ENCODE peak calls at places on chromosomes 13 and 19, in seven cellular contexts. V is choroid plexus epithelial cell, U is body of pancreas, H is thoracic aorta, R is AG04450, E is sigmoid colon, L is endothelial cell. K is an unnamed sample.

GRCh38 chr19:45251452-45252354 is 632 bp downstream of the MARK4 start:
- DNase-seq in V (no peak), U (no peak), H (no peak), R (no peak), E (no peak), L (peak), K (no peak)

GRCh38 chr13:61778531-61778930 is 362.9 kb upstream of the PCDH20 start:
- DNase-seq in V (no peak), U (no peak), H (no peak), R (no peak), E (no peak), L (no peak), K (no peak)

GRCh38 chr13:51435002-51435578 is 17.7 kb downstream of the INTS6 start:
- DNase-seq in V (peak), U (no peak), H (no peak), R (no peak), E (no peak), L (no peak), K (no peak)

GRCh38 chr19:40223135-40223822 is 3.2 kb downstream of the CCNP start:
- DNase-seq in V (no peak), U (no peak), H (no peak), R (no peak), E (no peak), L (no peak), K (no peak)

GRCh38 chr13:28532226-28533048 is 37.5 kb upstream of the FLT1 start:
- DNase-seq in V (peak), U (no peak), H (no peak), R (no peak), E (no peak), L (peak), K (no peak)

GRCh38 chr13:23956106-23956505 is 58.8 kb upstream of the C1QTNF9B start:
- DNase-seq in V (peak), U (no peak), H (no peak), R (no peak), E (no peak), L (no peak), K (peak)

GRCh38 chr19:20313894-20314293 is 146.9 kb downstream of the ZNF486 start:
- DNase-seq in V (no peak), U (no peak), H (no peak), R (no peak), E (no peak), L (no peak), K (no peak)

GRCh38 chr19:45670670-45671453 is 2.8 kb downstream of the GIPR start:
- DNase-seq in V (peak), U (peak), H (no peak), R (peak), E (no peak), L (peak), K (peak)

GRCh38 chr13:23268441-23268840 is 87.7 kb downstream of the SGCG start:
- DNase-seq in V (no peak), U (no peak), H (no peak), R (no peak), E (no peak), L (no peak), K (no peak)

GRCh38 chr13:97417698-97418097 is 16.3 kb upstream of the RAP2A start:
- DNase-seq in V (no peak), U (no peak), H (no peak), R (no peak), E (no peak), L (no peak), K (no peak)

GRCh38 chr19:54325194-54325621 is 12.2 kb upstream of the LILRA5 start:
- DNase-seq in V (peak), U (peak), H (no peak), R (no peak), E (no peak), L (peak), K (no peak)

GRCh38 chr19:56333506-56333905 is 18.9 kb upstream of the ZSCAN5A start:
- DNase-seq in V (peak), U (peak), H (no peak), R (peak), E (no peak), L (peak), K (peak)

GRCh38 chr13:40261947-40262346 is 404.5 kb downstream of the FOXO1 start:
- DNase-seq in V (no peak), U (no peak), H (no peak), R (no peak), E (no peak), L (no peak), K (no peak)

GRCh38 chr19:8017808-8018207 is 12.4 kb upstream of the ELAVL1 start:
- DNase-seq in V (no peak), U (no peak), H (no peak), R (no peak), E (no peak), L (no peak), K (no peak)

GRCh38 chr13:76759877-76760276 is 126.3 kb downstream of the KCTD12 start:
- DNase-seq in V (peak), U (no peak), H (no peak), R (no peak), E (no peak), L (no peak), K (no peak)

GRCh38 chr19:47421844-47422395 is 2.6 kb upstream of the MEIS3 start:
- DNase-seq in V (no peak), U (no peak), H (no peak), R (no peak), E (no peak), L (no peak), K (no peak)

GRCh38 chr13:114282143-114282685 is 813 bp downstream of the UPF3A start:
- DNase-seq in V (no peak), U (peak), H (no peak), R (no peak), E (peak), L (peak), K (no peak)

GRCh38 chr13:63567031-63567430 is 2151.4 kb upstream of the PCDH20 start:
- DNase-seq in V (no peak), U (no peak), H (no peak), R (no peak), E (no peak), L (no peak), K (no peak)

GRCh38 chr19:5579286-5579685 is 11.5 kb upstream of the TINCR start:
- DNase-seq in V (no peak), U (no peak), H (no peak), R (no peak), E (no peak), L (no peak), K (no peak)

GRCh38 chr13:67223742-67224141 is 6.4 kb downstream of the PCDH9 start:
- DNase-seq in V (no peak), U (no peak), H (no peak), R (no peak), E (no peak), L (no peak), K (no peak)

GRCh38 chr13:97976551-97977375 is 23.3 kb downstream of the IPO5 start:
- DNase-seq in V (no peak), U (no peak), H (peak), R (no peak), E (no peak), L (peak), K (no peak)

GRCh38 chr13:50676602-50677001 is 166.9 kb downstream of the DLEU7 start:
- DNase-seq in V (peak), U (peak), H (no peak), R (no peak), E (no peak), L (no peak), K (peak)

GRCh38 chr19:1494115-1494815 is 3.3 kb downstream of the REEP6 start:
- DNase-seq in V (no peak), U (no peak), H (no peak), R (no peak), E (no peak), L (no peak), K (no peak)

GRCh38 chr19:3398114-3398899 is 31.9 kb downstream of the NFIC start:
- DNase-seq in V (peak), U (peak), H (no peak), R (no peak), E (peak), L (no peak), K (no peak)

GRCh38 chr13:50241479-50241878 is 226.2 kb downstream of the KCNRG start:
- DNase-seq in V (peak), U (no peak), H (no peak), R (no peak), E (no peak), L (no peak), K (no peak)

GRCh38 chr19:29576761-29577661 is 29.1 kb upstream of the POP4 start:
- DNase-seq in V (peak), U (no peak), H (no peak), R (no peak), E (no peak), L (no peak), K (no peak)

GRCh38 chr13:48424212-48424611 is 11.3 kb upstream of the LPAR6 start:
- DNase-seq in V (no peak), U (no peak), H (no peak), R (no peak), E (no peak), L (no peak), K (no peak)

GRCh38 chr13:26254583-26255102 is 714 bp downstream of the CDK8 start:
- DNase-seq in V (peak), U (peak), H (peak), R (no peak), E (peak), L (peak), K (peak)

GRCh38 chr13:42214445-42214844 is 57.5 kb upstream of the AKAP11 start:
- DNase-seq in V (no peak), U (no peak), H (no peak), R (no peak), E (no peak), L (no peak), K (peak)

GRCh38 chr13:100298116-100298681 is 209.3 kb downstream of the PCCA start:
- DNase-seq in V (no peak), U (no peak), H (no peak), R (no peak), E (no peak), L (no peak), K (no peak)

GRCh38 chr13:66618702-66619101 is 611.4 kb downstream of the PCDH9 start:
- DNase-seq in V (peak), U (no peak), H (no peak), R (peak), E (no peak), L (no peak), K (no peak)

GRCh38 chr13:74765955-74766354 is 631.8 kb upstream of the KLF12 start:
- DNase-seq in V (no peak), U (no peak), H (no peak), R (no peak), E (no peak), L (no peak), K (no peak)

GRCh38 chr19:47778954-47779351 is 450 bp downstream of the SELENOW start:
- DNase-seq in V (peak), U (peak), H (no peak), R (no peak), E (peak), L (no peak), K (no peak)

GRCh38 chr13:54124700-54125099 is 1096.1 kb downstream of the OLFM4 start:
- DNase-seq in V (no peak), U (no peak), H (no peak), R (no peak), E (no peak), L (no peak), K (no peak)

GRCh38 chr19:40804783-40805242 is 5.8 kb downstream of the EGLN2 start:
- DNase-seq in V (no peak), U (no peak), H (no peak), R (no peak), E (no peak), L (no peak), K (no peak)

DNA sequence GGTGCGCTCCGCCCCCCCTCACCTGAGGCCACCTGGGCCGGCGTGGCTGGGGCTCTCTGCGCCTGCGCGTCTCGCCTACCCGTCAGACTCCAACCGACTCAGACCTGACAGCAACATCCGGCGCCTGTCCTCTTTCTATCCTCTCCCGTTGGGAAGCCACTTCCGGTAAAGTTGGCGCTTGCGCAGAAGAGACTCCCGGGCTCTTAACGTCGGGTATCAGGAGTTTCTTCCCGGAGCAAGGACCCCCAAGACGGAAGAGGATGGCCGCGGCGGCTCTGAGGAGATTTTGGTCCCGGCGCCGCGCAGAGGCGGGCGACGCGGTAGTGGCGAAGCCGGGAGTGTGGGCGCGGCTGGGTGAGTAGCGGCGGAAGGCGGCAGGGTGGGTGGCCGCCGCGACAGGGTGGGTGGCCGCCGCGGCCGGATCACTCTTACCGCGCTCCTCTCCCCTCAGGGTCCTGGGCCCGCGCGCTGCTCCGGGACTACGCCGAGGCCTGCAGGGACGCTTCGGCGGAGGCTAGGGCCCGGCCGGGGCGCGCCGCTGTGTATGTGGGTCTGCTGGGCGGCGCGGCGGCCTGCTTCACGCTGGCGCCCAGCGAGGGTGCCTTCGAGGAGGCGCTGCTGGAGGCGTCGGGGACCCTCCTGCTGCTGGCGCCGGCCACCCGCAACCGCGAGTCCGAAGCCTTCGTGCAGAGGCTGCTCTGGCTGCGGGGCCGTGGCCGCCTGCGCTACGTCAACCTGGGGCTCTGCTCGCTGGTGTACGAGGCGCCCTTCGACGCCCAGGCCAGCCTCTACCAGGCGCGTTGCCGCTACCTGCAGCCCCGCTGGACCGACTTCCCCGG is at the start of the genes TIMM29 and YIPF2:
- DNase-seq in V (peak), U (peak), H (peak), R (peak), E (peak), L (peak), K (peak)
- TF ChIP-seq CTCF in V (no peak), U (no peak), H (no peak), R (no peak), E (no peak), L (no peak), K (no peak)

GRCh38 chr19:12770922-12771321 is 4.4 kb downstream of the HOOK2 start:
- DNase-seq in V (no peak), U (no peak), H (no peak), R (no peak), E (no peak), L (no peak), K (no peak)

GRCh38 chr19:12774588-12775555 is at the start of gene HOOK2:
- DNase-seq in V (no peak), U (peak), H (no peak), R (no peak), E (peak), L (no peak), K (peak)

GRCh38 chr19:12772323-12772722 is 3.0 kb downstream of the HOOK2 start:
- DNase-seq in V (no peak), U (no peak), H (no peak), R (no peak), E (no peak), L (no peak), K (no peak)

GRCh38 chr19:12777217-12778019 is 2.1 kb upstream of the HOOK2 start:
- DNase-seq in V (peak), U (peak), H (no peak), R (no peak), E (peak), L (peak), K (peak)

DNA sequence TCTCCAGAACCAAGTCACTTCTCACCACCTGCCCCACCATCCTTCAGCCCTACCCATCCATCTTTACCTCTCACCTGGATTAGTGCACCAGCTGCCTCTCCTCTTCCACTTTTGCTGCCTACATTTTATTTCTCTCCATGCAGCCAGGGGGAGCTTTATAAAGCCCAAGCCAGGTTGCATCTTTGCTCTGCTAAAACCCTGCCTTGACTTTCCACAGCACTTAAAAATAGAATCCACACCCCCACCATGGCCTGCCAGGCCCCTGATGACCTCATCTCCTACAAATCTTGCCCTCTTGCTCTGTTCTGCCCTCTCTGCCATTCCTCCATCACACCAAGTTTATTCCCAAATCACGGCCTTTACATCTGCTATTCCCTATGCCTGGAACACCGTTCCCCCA is 1.8 kb downstream of the HOOK2 start:
- DNase-seq in V (peak), U (no peak), H (no peak), R (no peak), E (no peak), L (no peak), K (peak)
- TF ChIP-seq CTCF in V (peak), U (no peak), H (peak), R (peak), E (no peak), L (no peak), K (peak)

DNA sequence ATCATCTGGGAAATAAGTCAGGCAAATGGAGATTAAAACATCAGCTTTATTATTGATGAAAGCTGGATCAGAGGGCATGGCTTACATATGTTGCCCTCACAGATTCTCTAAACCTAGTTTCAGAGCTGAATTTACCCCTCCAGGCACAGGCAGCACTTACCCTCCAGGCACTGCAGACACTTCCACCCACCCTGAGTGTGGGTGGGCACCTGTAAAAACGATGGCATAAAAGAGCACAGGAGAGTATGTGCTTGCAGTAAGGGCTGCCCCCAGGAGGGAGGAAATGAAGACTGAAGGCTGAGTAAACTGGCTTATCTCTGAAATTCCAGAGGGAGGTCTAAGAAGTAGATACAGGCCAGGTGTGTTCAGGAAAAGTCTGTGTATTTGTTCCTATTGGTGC is 185.0 kb upstream of the HTR2A start:
- DNase-seq in V (no peak), U (no peak), H (no peak), R (no peak), E (no peak), L (no peak), K (no peak)
- TF ChIP-seq CTCF in V (no peak), U (no peak), H (no peak), R (no peak), E (no peak), L (no peak), K (no peak)

DNA sequence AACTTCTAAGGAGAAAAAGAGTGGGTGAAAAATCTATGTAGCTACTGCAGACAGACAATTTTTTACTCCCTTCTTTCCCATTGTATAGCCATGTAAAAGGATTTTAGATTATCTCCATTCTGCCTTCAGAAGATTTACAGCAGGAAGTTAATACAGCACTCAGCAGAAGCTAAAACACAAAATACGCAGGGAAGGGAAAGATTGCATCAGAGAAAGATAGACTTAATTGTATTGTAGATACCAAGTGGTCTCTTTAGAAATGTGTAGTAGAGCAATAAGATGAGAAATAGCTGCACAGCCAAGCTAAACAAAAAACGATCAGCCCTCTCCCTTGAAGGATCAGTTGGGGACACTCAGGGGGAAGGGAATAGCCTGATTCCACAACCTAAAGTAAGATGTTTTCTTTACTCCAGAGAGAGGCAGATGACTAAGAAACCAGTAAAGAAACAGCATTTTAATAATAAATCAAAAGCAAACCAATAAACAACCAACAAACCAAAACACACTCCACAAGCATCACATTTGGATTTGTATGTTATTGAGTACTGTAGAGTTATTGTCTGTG is 236.7 kb upstream of the SLITRK1 start:
- DNase-seq in V (peak), U (no peak), H (no peak), R (no peak), E (no peak), L (no peak), K (no peak)
- TF ChIP-seq CTCF in V (no peak), U (no peak), H (no peak), R (no peak), E (no peak), L (no peak), K (no peak)

K was measured in PC-9.